ENCODE peak calls at places on chromosomes 12 and 14, in five cellular contexts. V is heart right ventricle, Z is anterior cingulate cortex, Y is H7, C is caudate nucleus. Q is an unnamed sample.
A peak's percentile ranks its signal among the peaks of the same experiment; 100 is the strongest.

GRCh38 chr14:36167431-36167830 is 9.1 kb downstream of the PTCSC3 start:
- DNase-seq in V (no peak), Z (no peak), Y (peak; percentile 16), C (no peak), Q (no peak)

GRCh38 chr14:94923771-94924170 is 153.9 kb upstream of the GSC start:
- DNase-seq in V (no peak), Z (no peak), Y (no peak), C (no peak), Q (peak; percentile 43)

GRCh38 chr14:68564826-68565760 is 227.8 kb downstream of the ZFP36L1 start:
- DNase-seq in V (no peak), Z (no peak), Y (no peak), C (no peak), Q (peak; percentile 96)

GRCh38 chr12:124359671-124360581 is 65.0 kb downstream of the RFLNA start:
- DNase-seq in V (peak; percentile 94), Z (peak; percentile 76), Y (no peak), C (no peak), Q (no peak)

GRCh38 chr14:62064741-62065323 is 302.6 kb downstream of the SNAPC1 start:
- DNase-seq in V (no peak), Z (no peak), Y (no peak), C (no peak), Q (no peak)

GRCh38 chr12:52224154-52224553 is 8.9 kb upstream of the KRT7 start:
- DNase-seq in V (no peak), Z (no peak), Y (no peak), C (no peak), Q (no peak)

GRCh38 chr12:57832966-57833365 is 13.6 kb downstream of the CTDSP2 start:
- DNase-seq in V (no peak), Z (no peak), Y (no peak), C (no peak), Q (peak; percentile 76)

GRCh38 chr12:47270782-47271664 is 191.3 kb upstream of the AMIGO2 start:
- DNase-seq in V (no peak), Z (no peak), Y (no peak), C (no peak), Q (no peak)

GRCh38 chr14:24838945-24839616 is 205.1 kb upstream of the GZMB start:
- DNase-seq in V (no peak), Z (no peak), Y (no peak), C (no peak), Q (no peak)

GRCh38 chr12:124761876-124762275 is 101.8 kb downstream of the SCARB1 start:
- DNase-seq in V (peak; percentile 68), Z (no peak), Y (no peak), C (no peak), Q (no peak)

GRCh38 chr14:73227812-73228781 is 9.2 kb upstream of the PAPLN start:
- DNase-seq in V (peak; percentile 47), Z (no peak), Y (peak; percentile 81), C (no peak), Q (no peak)

GRCh38 chr14:75559451-75560187 is 18.8 kb upstream of the FLVCR2 start:
- DNase-seq in V (no peak), Z (no peak), Y (no peak), C (no peak), Q (no peak)

Q was measured in islet precursor cell.